ENCODE peak calls at places on chromosomes 5 and 9, in four cellular contexts. A is Kasumi-1, I is HEK293T, Q is T-cell. G is an unnamed sample.

GRCh38 chr5:123120197-123120596 is 31.2 kb downstream of the PRDM6 start:
- DNase-seq in A (peak), I (peak), Q (no peak), G (no peak)

GRCh38 chr5:39794511-39794910 is 369.7 kb upstream of the DAB2 start:
- DNase-seq in A (no peak), I (no peak), Q (no peak), G (no peak)

GRCh38 chr5:125002727-125003598 is 256.5 kb upstream of the ZNF608 start:
- DNase-seq in A (no peak), I (no peak), Q (no peak), G (no peak)

GRCh38 chr5:78269088-78269703 is 25.3 kb downstream of the AP3B1 start:
- DNase-seq in A (peak), I (no peak), Q (no peak), G (no peak)

GRCh38 chr5:59152701-59153245 is 569.9 kb downstream of the RAB3C start:
- DNase-seq in A (no peak), I (no peak), Q (no peak), G (no peak)

GRCh38 chr5:98201006-98201620 is 572.4 kb upstream of the RGMB start:
- DNase-seq in A (no peak), I (no peak), Q (no peak), G (no peak)

GRCh38 chr9:34987160-34988040 is 2.1 kb upstream of the DNAJB5 start:
- DNase-seq in A (no peak), I (no peak), Q (no peak), G (no peak)

GRCh38 chr9:69207503-69207902 is 33.4 kb downstream of the TJP2 start:
- DNase-seq in A (no peak), I (no peak), Q (no peak), G (no peak)

GRCh38 chr5:168477060-168477459 is 9.2 kb upstream of the RARS1 start:
- DNase-seq in A (no peak), I (no peak), Q (no peak), G (no peak)

GRCh38 chr5:138789771-138790242 is 36.6 kb downstream of the CTNNA1 start:
- DNase-seq in A (peak), I (peak), Q (peak), G (no peak)

GRCh38 chr5:143472576-143472975 is 69.1 kb upstream of the NR3C1 start:
- DNase-seq in A (no peak), I (no peak), Q (no peak), G (no peak)

GRCh38 chr5:151298465-151298864 is 5.1 kb downstream of the SLC36A3 start:
- DNase-seq in A (no peak), I (no peak), Q (no peak), G (no peak)

GRCh38 chr9:131798166-131798565 is 58.3 kb upstream of the RAPGEF1 start:
- DNase-seq in A (no peak), I (no peak), Q (no peak), G (no peak)

GRCh38 chr5:125685771-125686170 is 737.4 kb upstream of the GRAMD2B start:
- DNase-seq in A (no peak), I (no peak), Q (no peak), G (no peak)

GRCh38 chr5:6731465-6732237 is 18.4 kb downstream of the TENT4A start:
- DNase-seq in A (no peak), I (no peak), Q (no peak), G (no peak)

GRCh38 chr9:95157491-95158151 is 159.9 kb downstream of the FANCC start:
- DNase-seq in A (peak), I (no peak), Q (no peak), G (no peak)

GRCh38 chr5:57458443-57458842 is 24.2 kb downstream of the ACTBL2 start:
- DNase-seq in A (no peak), I (no peak), Q (no peak), G (no peak)

GRCh38 chr9:100425758-100426157 is 1.2 kb upstream of the MSANTD3 start:
- DNase-seq in A (no peak), I (no peak), Q (no peak), G (no peak)

GRCh38 chr5:125750538-125751186 is 672.5 kb upstream of the GRAMD2B start:
- DNase-seq in A (no peak), I (no peak), Q (no peak), G (no peak)

GRCh38 chr5:33761139-33761538 is 130.7 kb downstream of the ADAMTS12 start:
- DNase-seq in A (no peak), I (no peak), Q (no peak), G (peak)

GRCh38 chr5:134099288-134099872 is 15.1 kb upstream of the TCF7 start:
- DNase-seq in A (no peak), I (no peak), Q (no peak), G (no peak)

GRCh38 chr9:76817489-76817888 is 53.3 kb downstream of the PCA3 start:
- DNase-seq in A (no peak), I (no peak), Q (no peak), G (no peak)